ENCODE peak calls at places on chromosome 21, in five cellular contexts. L is foreskin melanocyte; V is activated T-helper 9 cell treated with anti-CD3 and anti-CD28 coated beads, Interleukin-2, amount 50 U/mL, for 16 hours; B is NCI-H1092; M is hepatic stellate cell. C is an unnamed sample.

GRCh38 chr21:36232641-36233040 is 76.0 kb downstream of the DOP1B start:
- DNase-seq in L (no peak), V (no peak), B (no peak), M (no peak), C (no peak)

GRCh38 chr21:45511661-45512431 is 30.4 kb downstream of the SLC19A1 start:
- DNase-seq in L (no peak), M (no peak), V (no peak), B (no peak), C (no peak)

GRCh38 chr21:10575311-10575667 is 53.9 kb downstream of the TPTE start:
- DNase-seq in L (no peak), V (no peak), B (no peak), M (no peak), C (no peak)

GRCh38 chr21:45801129-45801735 is 157.7 kb downstream of the PCBP3 start:
- DNase-seq in B (no peak), L (no peak), V (no peak), M (no peak), C (no peak)

GRCh38 chr21:33273044-33273443 is 6.9 kb downstream of the IL10RB start:
- DNase-seq in B (no peak), M (no peak), L (no peak), V (no peak), C (no peak)

GRCh38 chr21:16578912-16579311 is 849.1 kb downstream of the USP25 start:
- DNase-seq in V (no peak), B (no peak), M (no peak), L (no peak), C (no peak)

GRCh38 chr21:42063206-42063577 is 7.9 kb upstream of the UMODL1 start:
- DNase-seq in L (no peak), M (no peak), V (no peak), B (peak; percentile 76), C (no peak)

GRCh38 chr21:43768868-43769167 is 7.3 kb downstream of the CSTB start:
- DNase-seq in M (no peak), L (no peak), V (no peak), B (no peak), C (no peak)

GRCh38 chr21:31594279-31594678 is 65.2 kb upstream of the SOD1 start:
- DNase-seq in B (no peak), L (no peak), M (no peak), V (no peak), C (no peak)

GRCh38 chr21:16912075-16912474 is 600.8 kb upstream of the CXADR start:
- DNase-seq in B (no peak), V (no peak), L (no peak), M (no peak), C (no peak)

GRCh38 chr21:36744560-36745231 is 45.8 kb downstream of the SIM2 start:
- DNase-seq in V (no peak), B (peak; percentile 90), M (peak; percentile 49), L (no peak), C (no peak)

GRCh38 chr21:45327458-45328197 is 39.9 kb upstream of the POFUT2 start:
- DNase-seq in M (no peak), L (no peak), V (no peak), B (no peak), C (no peak)

GRCh38 chr21:45886610-45887026 is 95.0 kb upstream of the COL6A1 start:
- DNase-seq in M (no peak), L (no peak), V (no peak), B (no peak), C (no peak)

GRCh38 chr21:14589855-14590563 is 43.9 kb upstream of the SAMSN1 start:
- DNase-seq in V (no peak), M (no peak), B (no peak), L (no peak), C (no peak)

GRCh38 chr21:38669186-38669585 is 136.5 kb upstream of the ETS2 start:
- DNase-seq in L (no peak), B (no peak), V (no peak), M (no peak), C (peak; percentile 49)

GRCh38 chr21:16308269-16308668 is 578.5 kb downstream of the USP25 start:
- DNase-seq in B (no peak), M (no peak), V (no peak), L (peak; percentile 92), C (peak; percentile 94)

GRCh38 chr21:42784276-42784675 is 95.1 kb downstream of the WDR4 start:
- DNase-seq in M (no peak), B (no peak), L (no peak), V (no peak), C (no peak)

GRCh38 chr21:10463156-10463555 is 58.2 kb upstream of the TPTE start:
- DNase-seq in M (no peak), L (no peak), V (no peak), B (no peak), C (no peak)

GRCh38 chr21:16159213-16159970 is 429.6 kb downstream of the USP25 start:
- DNase-seq in L (no peak), B (no peak), V (no peak), M (no peak), C (no peak)

GRCh38 chr21:25881524-25882376 is 147.0 kb downstream of the GABPA start:
- DNase-seq in V (peak; percentile 18), L (no peak), M (peak; percentile 63), B (peak; percentile 9), C (peak; percentile 72)

GRCh38 chr21:42624095-42624830 is 29.2 kb upstream of the PDE9A start:
- DNase-seq in M (no peak), L (no peak), B (no peak), V (no peak), C (no peak)

GRCh38 chr21:15682182-15682895 is 47.4 kb upstream of the USP25 start:
- DNase-seq in V (no peak), M (no peak), B (no peak), L (peak; percentile 19), C (no peak)

GRCh38 chr21:15617968-15618367 is 111.8 kb upstream of the USP25 start:
- DNase-seq in M (peak; percentile 25), B (no peak), V (no peak), L (peak; percentile 89), C (peak; percentile 50)

GRCh38 chr21:19935459-19935858 is 1062.8 kb upstream of the NCAM2 start:
- DNase-seq in V (no peak), B (no peak), L (no peak), M (no peak), C (no peak)

GRCh38 chr21:38806942-38807284 is 1.2 kb downstream of the ETS2 start:
- DNase-seq in B (no peak), L (no peak), M (peak; percentile 53), V (no peak), C (no peak)

GRCh38 chr21:45302082-45303061 is 14.7 kb upstream of the POFUT2 start:
- DNase-seq in B (no peak), L (no peak), V (peak; percentile 28), M (no peak), C (no peak)

GRCh38 chr21:19553930-19554615 is 1150.5 kb upstream of the TMPRSS15 start:
- DNase-seq in V (no peak), M (no peak), B (no peak), L (no peak), C (no peak)

GRCh38 chr21:46675595-46676280 is 40.3 kb downstream of the PRMT2 start:
- DNase-seq in L (no peak), B (no peak), M (no peak), V (no peak), C (no peak)

GRCh38 chr21:41751621-41752020 is 15.2 kb downstream of the RIPK4 start:
- DNase-seq in V (no peak), L (no peak), B (no peak), M (no peak), C (no peak)

GRCh38 chr21:34126691-34127090 is 53.3 kb downstream of the MRPS6 start:
- DNase-seq in L (no peak), M (no peak), V (no peak), B (no peak), C (no peak)

GRCh38 chr21:35843911-35844667 is 216.2 kb downstream of the SETD4 start:
- DNase-seq in V (no peak), M (no peak), B (no peak), L (no peak), C (no peak)

GRCh38 chr21:25837545-25838263 is 102.9 kb downstream of the GABPA start:
- DNase-seq in M (no peak), V (no peak), L (peak; percentile 95), B (no peak), C (peak; percentile 70)

GRCh38 chr21:17607684-17608083 is 5.0 kb downstream of the BTG3 start:
- DNase-seq in B (no peak), L (no peak), V (no peak), M (no peak), C (no peak)

GRCh38 chr21:14452842-14453241 is 69.9 kb upstream of the HSPA13 start:
- DNase-seq in B (no peak), V (no peak), L (no peak), M (no peak), C (no peak)

GRCh38 chr21:25895565-25896205 is 160.9 kb downstream of the GABPA start:
- DNase-seq in L (no peak), V (no peak), B (no peak), M (no peak), C (peak; percentile 57)

GRCh38 chr21:36661511-36662309 is 37.2 kb upstream of the SIM2 start:
- DNase-seq in M (peak; percentile 45), V (no peak), B (peak; percentile 43), L (no peak), C (peak; percentile 54)

GRCh38 chr21:28818663-28819278 is 173.9 kb downstream of the LTN1 start:
- DNase-seq in B (no peak), M (no peak), V (no peak), L (no peak), C (no peak)

C was measured in SK-MEL-5.